ENCODE peak calls at places on chromosomes 13 and 19, in seven cellular contexts. V is PC-9, Y is suprapubic skin, N is PC-3, Q is cardiac muscle cell, G is mesenchymal stem cell, R is mucosa of descending colon. M is an unnamed sample.
A peak's percentile ranks its signal among the peaks of the same experiment; 100 is the strongest.

GRCh38 chr19:10299545-10300458 is 9.8 kb downstream of the ZGLP1 start:
- DNase-seq in V (no peak), Y (no peak), N (no peak), Q (no peak), G (no peak), R (no peak), M (no peak)

GRCh38 chr13:49690133-49690989 is 925 bp downstream of the EBPL start:
- DNase-seq in V (peak; percentile 12), Y (no peak), N (peak; percentile 67), Q (no peak), G (peak; percentile 64), R (peak; percentile 59), M (no peak)

GRCh38 chr13:32426981-32427851 is 714 bp downstream of the N4BP2L1 start:
- DNase-seq in V (peak; percentile 9), Y (peak; percentile 73), N (no peak), Q (peak; percentile 51), G (peak; percentile 38), R (peak; percentile 59), M (no peak)

GRCh38 chr19:53192771-53193533 is at the start of gene ZNF665:
- DNase-seq in V (peak; percentile 81), Y (peak; percentile 94), N (peak; percentile 76), Q (peak; percentile 91), G (peak; percentile 81), R (peak; percentile 90), M (peak; percentile 62)

GRCh38 chr13:25756916-25757315 is 294.9 kb downstream of the SHISA2 start:
- DNase-seq in V (no peak), Y (no peak), N (no peak), Q (peak; percentile 23), G (no peak), R (no peak), M (no peak)

GRCh38 chr13:36887758-36888521 is 32.1 kb downstream of the SMAD9 start:
- DNase-seq in V (no peak), Y (no peak), N (no peak), Q (no peak), G (no peak), R (no peak), M (no peak)

GRCh38 chr19:48645652-48646191 is at the start of gene CA11:
- DNase-seq in V (no peak), Y (no peak), N (peak; percentile 4), Q (no peak), G (no peak), R (no peak), M (no peak)

GRCh38 chr13:95553614-95554385 is 1.3 kb downstream of the CLDN10 start:
- DNase-seq in V (no peak), Y (no peak), N (peak; percentile 47), Q (peak; percentile 34), G (peak; percentile 20), R (no peak), M (no peak)

GRCh38 chr13:46577656-46578589 is 25.0 kb downstream of the LRCH1 start:
- DNase-seq in V (no peak), Y (no peak), N (no peak), Q (no peak), G (peak; percentile 33), R (no peak), M (no peak)

GRCh38 chr19:29526730-29527499 is 1.1 kb downstream of the VSTM2B start:
- DNase-seq in V (no peak), Y (no peak), N (no peak), Q (no peak), G (no peak), R (no peak), M (no peak)

GRCh38 chr13:71626396-71626795 is 240.6 kb downstream of the DACH1 start:
- DNase-seq in V (no peak), Y (no peak), N (no peak), Q (no peak), G (peak; percentile 29), R (no peak), M (no peak)

GRCh38 chr13:90738881-90739280 is 608.6 kb upstream of the MIR17HG start:
- DNase-seq in V (no peak), Y (no peak), N (no peak), Q (no peak), G (no peak), R (no peak), M (no peak)

GRCh38 chr19:56091751-56092546 is 29.1 kb downstream of the ZNF787 start:
- DNase-seq in V (peak; percentile 45), Y (peak; percentile 40), N (no peak), Q (no peak), G (no peak), R (peak; percentile 7), M (no peak)

GRCh38 chr19:48813123-48813911 is 2.5 kb upstream of the BCAT2 start:
- DNase-seq in V (no peak), Y (no peak), N (no peak), Q (no peak), G (no peak), R (no peak), M (no peak)

GRCh38 chr19:6521718-6522646 is 8.8 kb upstream of the TNFSF9 start:
- DNase-seq in V (no peak), Y (no peak), N (no peak), Q (no peak), G (no peak), R (peak; percentile 46), M (no peak)

GRCh38 chr13:64234255-64234654 is 2818.6 kb upstream of the PCDH20 start:
- DNase-seq in V (no peak), Y (no peak), N (peak; percentile 39), Q (no peak), G (peak; percentile 54), R (no peak), M (no peak)

GRCh38 chr19:871446-872265 is 12.2 kb downstream of the CFD start:
- DNase-seq in V (no peak), Y (no peak), N (no peak), Q (peak; percentile 23), G (peak; percentile 37), R (no peak), M (no peak)

GRCh38 chr13:24264976-24265375 is 44.4 kb upstream of the C1QTNF9 start:
- DNase-seq in V (no peak), Y (no peak), N (no peak), Q (no peak), G (no peak), R (peak; percentile 49), M (no peak)

GRCh38 chr13:60572003-60572792 is 175.2 kb downstream of the TDRD3 start:
- DNase-seq in V (peak; percentile 10), Y (no peak), N (peak; percentile 80), Q (no peak), G (peak; percentile 77), R (peak; percentile 11), M (no peak)

GRCh38 chr13:42275506-42275905 is 3.6 kb downstream of the AKAP11 start:
- DNase-seq in V (no peak), Y (no peak), N (no peak), Q (no peak), G (no peak), R (no peak), M (no peak)

GRCh38 chr13:42274386-42275097 is 2.6 kb downstream of the AKAP11 start:
- DNase-seq in V (no peak), Y (no peak), N (no peak), Q (no peak), G (no peak), R (no peak), M (no peak)

GRCh38 chr13:42276683-42277082 is 4.7 kb downstream of the AKAP11 start:
- DNase-seq in V (no peak), Y (no peak), N (no peak), Q (no peak), G (peak; percentile 60), R (no peak), M (no peak)

GRCh38 chr13:42272776-42273175 is 824 bp downstream of the AKAP11 start:
- DNase-seq in V (no peak), Y (no peak), N (no peak), Q (no peak), G (no peak), R (no peak), M (no peak)

GRCh38 chr13:42275098-42275471 is 3.1 kb downstream of the AKAP11 start:
- DNase-seq in V (no peak), Y (no peak), N (no peak), Q (no peak), G (no peak), R (peak; percentile 16), M (no peak)
- H3K4me3 ChIP-seq in V (no peak overlapping the region), Y (no peak overlapping the region), N (no peak overlapping the region), Q (no peak overlapping the region), G (no peak overlapping the region), R (no peak overlapping the region), M (no peak overlapping the region)

GRCh38 chr19:33050110-33050509 is 14.6 kb downstream of the RHPN2 start:
- DNase-seq in V (no peak), Y (no peak), N (no peak), Q (no peak), G (no peak), R (no peak), M (no peak)
- H3K4me1 ChIP-seq in V (peaks cover 98% of the 10 kb centered on the region), Y (peaks cover 4% of the 10 kb centered on the region), N (peaks cover 74% of the 10 kb centered on the region), Q (peaks cover 4% of the 10 kb centered on the region), G (peaks cover 24% of the 10 kb centered on the region), R (peaks cover 59% of the 10 kb centered on the region), M (no peaks in the 10 kb centered on the region)

GRCh38 chr19:32367948-32368536 is 22.6 kb downstream of the ZNF507 start:
- DNase-seq in V (no peak), Y (no peak), N (no peak), Q (no peak), G (no peak), R (no peak), M (no peak)

GRCh38 chr19:32368781-32369180 is 23.4 kb downstream of the ZNF507 start:
- DNase-seq in V (no peak), Y (no peak), N (no peak), Q (no peak), G (no peak), R (no peak), M (no peak)

GRCh38 chr19:32372726-32373613 is 27.6 kb downstream of the ZNF507 start:
- DNase-seq in V (peak; percentile 41), Y (no peak), N (no peak), Q (no peak), G (no peak), R (no peak), M (no peak)

DNA sequence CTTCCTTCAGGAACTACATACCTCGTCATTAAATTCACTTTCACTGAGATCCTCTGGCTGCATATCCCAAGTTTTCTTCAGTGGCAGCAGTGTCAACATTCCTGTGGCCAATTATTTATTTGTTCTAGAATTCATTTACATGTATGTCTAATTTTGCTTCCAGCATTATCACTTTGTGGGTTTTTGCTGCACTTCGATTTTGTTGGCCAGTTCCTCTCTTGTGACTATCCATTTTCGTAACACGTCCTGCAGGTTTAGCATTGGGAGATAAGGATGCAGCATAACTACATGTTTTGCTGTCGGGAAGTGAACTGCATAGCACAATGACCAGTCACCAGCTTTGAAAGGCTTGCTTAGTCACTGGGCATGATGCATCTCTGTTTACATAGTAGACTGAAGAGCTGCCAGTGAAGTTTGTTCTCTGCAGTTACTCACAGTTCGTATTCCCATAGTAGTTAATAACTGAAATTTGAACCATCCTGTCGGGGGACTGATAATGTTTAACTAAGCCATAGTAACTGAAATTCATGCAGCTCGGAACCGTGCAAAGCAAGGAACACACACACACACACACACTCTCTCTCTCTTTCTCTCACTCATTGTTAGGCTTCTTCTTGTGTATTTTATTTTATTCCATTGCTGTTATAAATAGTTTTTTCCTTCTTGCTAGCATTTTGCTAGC is 28.3 kb downstream of the ZNF507 start:
- DNase-seq in V (peak; percentile 80), Y (no peak), N (peak; percentile 96), Q (peak; percentile 29), G (peak; percentile 99), R (peak; percentile 53), M (peak; percentile 15)
- H3K4me3 ChIP-seq in V (peak overlapping the region; percentile 12), Y (no peak overlapping the region), N (peak overlapping the region; percentile 44), Q (no peak overlapping the region), G (peak overlapping the region; percentile 33), R (no peak overlapping the region), M (peak overlapping the region; percentile 46)

DNA sequence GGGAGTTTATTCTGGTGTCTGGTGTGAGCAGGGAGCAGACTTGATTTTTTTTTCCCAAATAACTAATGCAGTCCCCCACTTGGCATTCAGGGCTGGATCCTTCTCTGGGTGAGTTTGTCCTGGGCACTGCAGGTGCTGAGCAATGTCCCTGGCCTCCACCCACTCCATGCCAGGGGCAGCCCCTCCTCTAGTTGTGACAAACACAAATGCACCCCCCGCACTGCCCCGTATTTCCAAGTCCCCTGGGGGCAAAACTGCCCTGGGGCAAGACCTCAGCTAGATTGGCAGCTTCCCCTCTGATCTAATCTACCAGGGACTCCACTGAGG is 6.4 kb downstream of the MOB3A start:
- DNase-seq in V (no peak), Y (no peak), N (no peak), Q (no peak), G (no peak), R (no peak), M (no peak)
- H3K4me1 ChIP-seq in V (peaks cover 36% of the 10 kb centered on the region), Y (peaks cover 89% of the 10 kb centered on the region), N (peaks cover 31% of the 10 kb centered on the region), Q (no peaks in the 10 kb centered on the region), G (peaks cover 50% of the 10 kb centered on the region), R (peaks cover 23% of the 10 kb centered on the region), M (peaks cover 35% of the 10 kb centered on the region)

M was measured in thoracic aorta.